ENCODE peak calls at places on chromosomes 7 and 10, in five cellular contexts. T is body of pancreas, B is left ventricle myocardium inferior, E is pancreas, O is AG08396. C is an unnamed sample.

GRCh38 chr7:85185355-85186082 is 1.3 kb downstream of the SEMA3D start:
- DNase-seq in O (peak), T (peak), B (peak), E (no peak), C (no peak)

GRCh38 chr7:38432080-38432479 is 158.6 kb upstream of the TARP start:
- DNase-seq in T (no peak), O (no peak), B (no peak), E (no peak), C (no peak)

GRCh38 chr7:12229046-12229445 is 18.0 kb downstream of the TMEM106B start:
- DNase-seq in T (no peak), O (no peak), E (no peak), B (no peak), C (no peak)

GRCh38 chr7:88218836-88219605 is 817 bp downstream of the SRI start:
- DNase-seq in T (peak), E (peak), O (peak), B (peak), C (peak)

GRCh38 chr7:75966209-75966961 is 28.0 kb downstream of the TMEM120A start:
- DNase-seq in B (peak), E (no peak), O (peak), T (no peak), C (peak)

GRCh38 chr7:134669845-134670373 is 23.3 kb downstream of the BPGM start:
- DNase-seq in E (peak), B (no peak), T (peak), O (peak), C (peak)

GRCh38 chr10:83083866-83084265 is 1055.4 kb upstream of the GHITM start:
- DNase-seq in E (no peak), B (no peak), O (no peak), T (no peak), C (no peak)

GRCh38 chr10:112875474-112876267 is 74.4 kb upstream of the TCF7L2 start:
- DNase-seq in T (no peak), B (no peak), E (no peak), O (peak), C (no peak)

GRCh38 chr7:81236560-81236959 is 317.7 kb upstream of the SEMA3C start:
- DNase-seq in O (no peak), E (no peak), T (no peak), B (no peak), C (no peak)

GRCh38 chr10:86188326-86188725 is 178.3 kb downstream of the GRID1 start:
- DNase-seq in E (no peak), B (no peak), T (no peak), O (no peak), C (no peak)

GRCh38 chr7:147022056-147022455 is 905.5 kb downstream of the CNTNAP2 start:
- DNase-seq in B (no peak), T (no peak), O (no peak), E (no peak), C (no peak)

GRCh38 chr7:101134399-101134980 is 7.6 kb downstream of the SERPINE1 start:
- DNase-seq in B (no peak), T (no peak), E (no peak), O (no peak), C (no peak)